ENCODE peak calls at places on chromosome 1, in four cellular contexts. V is K562, H is H1, O is SK-N-SH. J is an unnamed sample.

GRCh38 chr1:50271968-50272578 is 151.2 kb downstream of the DMRTA2 start:
- DNase-seq in V (peak), H (peak), O (peak), J (peak)

GRCh38 chr1:235074335-235075120 is 54.1 kb downstream of the TOMM20 start:
- DNase-seq in H (no peak), O (peak), V (no peak), J (no peak)

GRCh38 chr1:59018860-59019259 is 235.0 kb upstream of the JUN start:
- DNase-seq in O (no peak), H (no peak), V (no peak), J (no peak)

GRCh38 chr1:28028873-28029654 is 59.3 kb downstream of the EYA3 start:
- DNase-seq in H (no peak), O (no peak), V (no peak), J (no peak)

GRCh38 chr1:41419584-41420295 is 58.5 kb downstream of the FOXO6 start:
- DNase-seq in O (no peak), H (no peak), V (no peak), J (no peak)

GRCh38 chr1:19661721-19662228 is 2.9 kb upstream of the HTR6 start:
- DNase-seq in H (no peak), V (no peak), O (no peak), J (no peak)

GRCh38 chr1:237779356-237779755 is 111.4 kb downstream of the ZP4 start:
- DNase-seq in V (no peak), O (no peak), H (no peak), J (no peak)

GRCh38 chr1:66489146-66489545 is 44.8 kb upstream of the SGIP1 start:
- DNase-seq in V (no peak), O (no peak), H (no peak), J (no peak)

GRCh38 chr1:170162385-170163226 is 16.8 kb downstream of the NTMT2 start:
- DNase-seq in H (no peak), V (no peak), O (no peak), J (peak)

GRCh38 chr1:115714572-115715141 is 53.9 kb downstream of the CASQ2 start:
- DNase-seq in H (no peak), V (no peak), O (no peak), J (peak)

GRCh38 chr1:229669333-229669732 is 43.3 kb downstream of the URB2 start:
- DNase-seq in V (peak), H (no peak), O (no peak), J (no peak)

DNA sequence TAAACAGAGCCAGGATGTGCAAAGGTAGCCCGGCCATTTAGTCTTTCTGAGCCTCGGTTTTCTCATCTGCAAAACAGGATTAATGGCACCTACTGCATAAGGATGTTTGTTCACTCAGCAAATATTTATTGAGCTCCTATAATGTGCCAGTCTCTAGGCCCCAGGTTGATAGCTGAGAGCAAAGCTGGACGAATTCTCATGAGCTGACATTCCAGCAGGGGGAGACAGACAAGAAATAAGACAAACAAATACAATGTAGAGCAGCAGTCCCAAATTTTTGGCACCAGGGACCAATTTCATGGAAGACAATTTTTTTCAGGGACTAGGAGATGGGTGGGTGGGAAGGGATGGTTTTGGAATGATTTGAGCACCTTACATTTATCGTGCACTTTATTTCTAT is 74.3 kb upstream of the PAX7 start:
- DNase-seq in V (no peak), O (peak), H (no peak), J (no peak)
- TF ChIP-seq TEAD4 in V (no peak), O (no peak), H (peak), J (no peak)

GRCh38 chr1:199283814-199284213 is 645.0 kb downstream of the PTPRC start:
- DNase-seq in V (no peak), O (no peak), H (no peak), J (no peak)
- TF ChIP-seq TEAD4 in V (no peak), O (no peak), H (no peak), J (no peak)

DNA sequence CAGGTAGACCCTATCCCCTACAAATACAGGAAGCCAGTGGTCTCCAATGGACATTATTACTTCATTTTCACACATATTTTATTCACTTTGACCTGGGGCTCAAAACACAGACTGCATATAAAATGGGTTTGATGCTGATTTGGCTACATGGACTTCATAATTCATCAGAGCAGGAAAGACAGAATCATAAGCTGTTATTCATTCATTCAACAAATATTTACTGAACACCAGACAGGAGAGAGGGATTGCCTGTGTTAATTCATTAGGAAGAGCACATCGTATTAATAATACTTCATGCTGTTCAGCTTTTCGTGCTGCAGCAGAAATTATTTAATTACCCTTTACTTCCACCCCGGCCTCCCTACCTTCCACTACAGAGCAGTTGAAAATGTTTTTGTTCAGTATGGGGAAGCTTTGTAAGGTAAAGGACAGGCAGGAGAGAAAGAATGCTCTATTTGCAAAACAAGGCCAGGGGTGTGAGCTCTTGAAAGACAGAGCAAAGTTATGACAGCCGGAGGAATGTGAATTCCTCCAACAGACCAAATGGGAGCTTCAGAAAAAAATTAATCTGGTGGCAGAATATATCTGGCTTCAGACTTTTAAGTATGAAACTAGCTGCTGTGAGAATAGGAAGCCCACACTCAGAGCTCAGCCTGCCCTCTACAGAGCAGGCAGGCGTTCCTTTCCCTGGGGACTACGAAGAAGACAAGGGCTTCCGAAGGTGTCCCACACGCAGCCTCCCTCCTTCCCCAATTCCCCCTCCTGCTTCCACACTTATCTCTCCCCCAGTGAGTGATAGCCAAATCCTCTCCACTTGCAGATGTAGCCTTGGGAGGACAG is 58.0 kb downstream of the MDM4 start:
- DNase-seq in H (no peak), O (no peak), V (no peak), J (no peak)
- TF ChIP-seq TEAD4 in H (no peak), O (no peak), V (no peak), J (no peak)

GRCh38 chr1:153277852-153278251 is 18.4 kb downstream of the LORICRIN start:
- DNase-seq in H (peak), O (no peak), V (peak), J (peak)
- TF ChIP-seq TEAD4 in H (peak), O (no peak), V (no peak), J (no peak)

DNA sequence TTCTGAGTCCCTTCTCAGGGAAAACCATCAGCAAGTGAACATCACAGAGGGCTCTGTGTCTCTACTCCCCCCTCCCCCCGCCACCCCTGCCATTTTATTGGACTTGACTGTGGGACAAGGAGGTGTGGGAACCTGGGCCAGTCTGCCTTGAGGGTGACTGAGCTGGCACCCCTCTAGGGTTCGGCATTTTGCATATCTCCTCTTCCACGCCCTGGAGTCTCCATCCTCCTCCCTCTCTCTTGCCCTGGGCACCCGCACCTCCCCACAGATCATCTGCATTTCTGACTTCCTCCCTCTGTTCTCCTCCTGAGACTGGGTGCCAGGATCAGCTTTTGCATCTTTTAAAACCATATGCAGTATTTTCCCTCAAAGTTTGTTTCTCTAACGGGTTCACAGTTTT is 107.1 kb upstream of the ERRFI1 start:
- DNase-seq in H (no peak), V (no peak), O (no peak), J (no peak)
- TF ChIP-seq TEAD4 in H (no peak), V (no peak), O (no peak), J (no peak)

GRCh38 chr1:44817771-44818495 is 9.6 kb downstream of the BTBD19 start:
- DNase-seq in H (no peak), V (no peak), O (no peak), J (no peak)
- TF ChIP-seq TEAD4 in H (no peak), V (no peak), O (no peak), J (no peak)

DNA sequence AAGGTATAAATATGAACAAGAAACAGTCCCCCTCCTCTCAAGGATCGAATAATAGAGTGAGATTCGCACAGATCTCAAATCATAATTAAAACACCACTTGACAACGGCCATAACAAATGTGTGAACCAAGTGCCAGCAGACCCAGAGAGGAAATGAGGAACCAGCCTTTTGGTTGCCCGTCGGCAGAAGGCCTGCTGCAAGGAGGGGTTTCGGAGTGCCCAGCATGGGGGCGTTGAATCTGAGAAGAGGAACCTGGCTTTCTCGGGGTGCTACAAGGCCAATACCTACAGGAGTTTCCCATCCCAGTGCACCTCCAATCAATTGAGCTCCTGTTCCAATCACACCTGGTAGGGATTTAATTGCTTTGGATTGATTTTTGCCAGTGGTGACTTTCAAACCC is 263.6 kb downstream of the KAZN start:
- DNase-seq in V (no peak), H (no peak), O (no peak), J (no peak)
- TF ChIP-seq TEAD4 in V (no peak), H (no peak), O (no peak), J (no peak)

J was measured in WTC11.